ENCODE peak calls at places on chromosomes 3 and 15, in seven cellular contexts. G is cardiac fibroblast, E is HL-60, Z is testis, I is AG10803, O is HFF-Myc, Y is GM23248. L is an unnamed sample.

GRCh38 chr3:38011111-38011510 is 18.3 kb downstream of the PLCD1 start:
- DNase-seq in G (no peak), E (no peak), Z (no peak), I (no peak), O (no peak), Y (no peak), L (no peak)

GRCh38 chr3:104628185-104628789 is 738.4 kb upstream of the ALCAM start:
- DNase-seq in G (peak; percentile 78), E (peak; percentile 21), Z (no peak), I (peak; percentile 63), O (peak; percentile 37), Y (peak; percentile 84), L (peak; percentile 12)

GRCh38 chr3:32706348-32707025 is 21.5 kb downstream of the CNOT10 start:
- DNase-seq in G (peak; percentile 6), E (no peak), Z (no peak), I (peak; percentile 5), O (no peak), Y (peak; percentile 27), L (no peak)

GRCh38 chr3:159733194-159733860 is 255.3 kb upstream of the IL12A start:
- DNase-seq in G (peak; percentile 62), E (no peak), Z (no peak), I (peak; percentile 89), O (no peak), Y (peak; percentile 73), L (no peak)

GRCh38 chr3:170560296-170560695 is 25.6 kb downstream of the SLC7A14 start:
- DNase-seq in G (no peak), E (peak; percentile 14), Z (no peak), I (no peak), O (no peak), Y (no peak), L (no peak)

GRCh38 chr3:117853923-117854322 is 1144.3 kb downstream of the TUSC7 start:
- DNase-seq in G (peak; percentile 11), E (no peak), Z (no peak), I (peak; percentile 2), O (peak; percentile 21), Y (peak; percentile 87), L (no peak)

GRCh38 chr3:69419276-69419675 is 33.4 kb upstream of the FRMD4B start:
- DNase-seq in G (no peak), E (no peak), Z (no peak), I (no peak), O (no peak), Y (no peak), L (no peak)

GRCh38 chr15:62739082-62739481 is 303.5 kb upstream of the TPM1 start:
- DNase-seq in G (no peak), E (no peak), Z (no peak), I (peak; percentile 44), O (no peak), Y (peak; percentile 93), L (no peak)

GRCh38 chr3:114879059-114880031 is 267.7 kb downstream of the ZBTB20 start:
- DNase-seq in G (peak; percentile 38), E (no peak), Z (peak; percentile 17), I (peak; percentile 44), O (no peak), Y (peak; percentile 82), L (no peak)

GRCh38 chr3:136730595-136731273 is 21.4 kb downstream of the STAG1 start:
- DNase-seq in G (no peak), E (no peak), Z (no peak), I (no peak), O (no peak), Y (no peak), L (no peak)

GRCh38 chr3:183527421-183527979 is 28.0 kb downstream of the KLHL6 start:
- DNase-seq in G (no peak), E (no peak), Z (no peak), I (no peak), O (no peak), Y (no peak), L (no peak)
- H3K4me3 ChIP-seq in G (no peak overlapping the region), E (no peak overlapping the region), Z (no peak overlapping the region), I (no peak overlapping the region), O (no peak overlapping the region), Y (no peak overlapping the region), L (no peak overlapping the region)

GRCh38 chr15:94934440-94934839 is 703.1 kb downstream of the MCTP2 start:
- DNase-seq in G (no peak), E (no peak), Z (no peak), I (no peak), O (no peak), Y (no peak), L (no peak)

GRCh38 chr15:94929282-94929681 is 697.9 kb downstream of the MCTP2 start:
- DNase-seq in G (no peak), E (no peak), Z (no peak), I (no peak), O (no peak), Y (no peak), L (no peak)

GRCh38 chr15:94924971-94925593 is 693.7 kb downstream of the MCTP2 start:
- DNase-seq in G (peak; percentile 64), E (no peak), Z (no peak), I (no peak), O (no peak), Y (no peak), L (no peak)

GRCh38 chr15:94930945-94931344 is 699.6 kb downstream of the MCTP2 start:
- DNase-seq in G (no peak), E (no peak), Z (no peak), I (no peak), O (no peak), Y (no peak), L (no peak)

DNA sequence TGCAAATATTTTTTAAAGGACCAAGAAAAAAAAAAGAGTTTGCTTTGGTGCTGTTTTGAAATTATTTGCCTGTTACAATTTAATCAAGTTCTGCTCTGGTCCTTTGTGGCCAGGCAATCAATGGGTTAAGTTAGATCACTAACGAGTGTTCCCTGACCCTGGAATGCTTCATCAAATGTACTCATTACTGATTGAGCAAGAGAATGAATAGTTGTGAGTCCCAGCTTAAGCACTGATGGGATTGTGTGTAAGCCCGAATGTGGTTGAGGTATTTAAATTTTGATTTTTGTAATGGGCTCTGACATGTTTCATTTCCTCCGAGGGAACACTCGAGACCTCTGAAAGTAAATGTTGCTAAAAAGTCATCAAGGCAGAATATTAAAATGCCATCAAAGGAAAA is 699.1 kb downstream of the MCTP2 start:
- DNase-seq in G (no peak), E (no peak), Z (no peak), I (no peak), O (no peak), Y (no peak), L (no peak)
- H3K4me3 ChIP-seq in G (no peak overlapping the region), E (no peak overlapping the region), Z (no peak overlapping the region), I (no peak overlapping the region), O (no peak overlapping the region), Y (no peak overlapping the region), L (no peak overlapping the region)

GRCh38 chr15:98785408-98785795 is 137.1 kb downstream of the IGF1R start:
- DNase-seq in G (no peak), E (no peak), Z (no peak), I (no peak), O (no peak), Y (no peak), L (no peak)

GRCh38 chr15:98787190-98787589 is 138.9 kb downstream of the IGF1R start:
- DNase-seq in G (no peak), E (no peak), Z (no peak), I (no peak), O (no peak), Y (peak; percentile 64), L (no peak)

GRCh38 chr15:98786706-98787105 is 138.4 kb downstream of the IGF1R start:
- DNase-seq in G (no peak), E (no peak), Z (no peak), I (no peak), O (no peak), Y (no peak), L (no peak)

GRCh38 chr15:98787936-98788757 is 139.8 kb downstream of the IGF1R start:
- DNase-seq in G (no peak), E (peak; percentile 82), Z (no peak), I (no peak), O (no peak), Y (no peak), L (no peak)

GRCh38 chr15:98785796-98786581 is 137.7 kb downstream of the IGF1R start:
- DNase-seq in G (no peak), E (no peak), Z (no peak), I (no peak), O (no peak), Y (no peak), L (peak; percentile 29)
- H3K4me3 ChIP-seq in G (no peak overlapping the region), E (no peak overlapping the region), Z (no peak overlapping the region), I (no peak overlapping the region), O (no peak overlapping the region), Y (no peak overlapping the region), L (no peak overlapping the region)

GRCh38 chr15:67253103-67253502 is 1.4 kb downstream of the AAGAB start:
- DNase-seq in G (no peak), E (no peak), Z (no peak), I (no peak), O (no peak), Y (no peak), L (no peak)
- H3K4me3 ChIP-seq in G (peak overlapping the region; percentile 97), E (peak overlapping the region; percentile 70), Z (peak overlapping the region; percentile 81), I (peak overlapping the region; percentile 97), O (peak overlapping the region; percentile 66), Y (peak overlapping the region; percentile 99), L (peak overlapping the region; percentile 94)

GRCh38 chr15:68697711-68698690 is 119.2 kb downstream of the CORO2B start:
- DNase-seq in G (no peak), E (no peak), Z (no peak), I (no peak), O (no peak), Y (no peak), L (no peak)

GRCh38 chr15:68695061-68695595 is 116.3 kb downstream of the CORO2B start:
- DNase-seq in G (no peak), E (no peak), Z (no peak), I (no peak), O (no peak), Y (no peak), L (no peak)

GRCh38 chr15:68699124-68699880 is 120.5 kb downstream of the CORO2B start:
- DNase-seq in G (no peak), E (no peak), Z (no peak), I (no peak), O (no peak), Y (no peak), L (no peak)

GRCh38 chr15:68698708-68699107 is 119.9 kb downstream of the CORO2B start:
- DNase-seq in G (no peak), E (no peak), Z (no peak), I (no peak), O (no peak), Y (no peak), L (no peak)

DNA sequence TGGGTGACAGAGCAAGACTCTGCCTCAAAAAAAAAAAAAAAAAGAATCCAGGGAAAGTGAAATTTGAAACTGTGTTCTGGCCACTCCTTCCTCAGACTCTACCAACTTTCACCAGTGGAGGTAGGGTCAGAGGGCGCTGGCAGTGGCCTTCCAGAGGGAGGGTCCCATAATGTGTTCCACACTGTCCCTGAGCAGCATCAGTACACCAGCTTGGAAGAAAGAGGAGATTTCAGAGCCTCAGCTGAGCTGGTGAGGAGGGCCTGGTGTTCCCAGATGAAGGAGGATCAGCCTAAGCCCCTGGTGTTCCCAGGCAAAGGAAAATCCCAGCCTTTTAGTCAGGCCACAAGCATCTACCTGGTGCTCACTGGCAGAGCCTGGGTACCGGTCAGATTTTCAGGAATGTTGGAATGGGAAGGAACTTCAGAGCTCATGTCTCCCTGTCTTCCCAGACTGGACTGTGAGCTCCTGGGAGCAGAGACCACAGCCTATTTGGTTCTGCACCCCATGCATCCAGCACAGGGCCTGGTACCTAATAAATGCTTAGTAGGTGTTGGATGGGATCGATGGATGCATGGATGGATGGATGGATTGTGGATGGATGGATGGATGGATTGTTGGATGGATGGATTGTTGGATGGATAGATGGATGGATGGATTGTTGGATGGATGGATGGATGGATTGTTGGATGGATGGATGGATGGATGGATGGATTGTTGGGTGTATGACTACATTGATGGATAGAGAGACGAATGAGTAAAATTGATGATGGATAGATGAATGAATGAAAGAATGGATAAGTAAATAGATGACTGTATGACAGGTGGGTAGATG is 118.0 kb downstream of the CORO2B start:
- DNase-seq in G (no peak), E (no peak), Z (no peak), I (peak; percentile 60), O (no peak), Y (no peak), L (no peak)
- H3K4me3 ChIP-seq in G (no peak overlapping the region), E (no peak overlapping the region), Z (no peak overlapping the region), I (no peak overlapping the region), O (no peak overlapping the region), Y (no peak overlapping the region), L (no peak overlapping the region)